ENCODE peak calls at places on chromosomes 1 and 21, in eight cellular contexts. A, B, Y, T, R, D, O and E are unnamed samples.

GRCh38 chr1:7487756-7488474 is 283.2 kb upstream of the VAMP3 start:
- DNase-seq in A (no peak), B (no peak), Y (no peak), T (no peak), R (no peak), D (no peak), O (no peak), E (no peak)

GRCh38 chr1:230752407-230752806 is 5.2 kb downstream of the CAPN9 start:
- DNase-seq in A (no peak), B (peak), Y (no peak), T (no peak), R (peak), D (peak), O (no peak), E (no peak)

GRCh38 chr1:235617140-235617539 is 32.4 kb downstream of the GNG4 start:
- DNase-seq in A (no peak), B (no peak), Y (no peak), T (no peak), R (no peak), D (no peak), O (no peak), E (no peak)

GRCh38 chr21:32956257-32956656 is 69.5 kb upstream of the OLIG2 start:
- DNase-seq in A (no peak), B (no peak), Y (no peak), T (no peak), R (no peak), D (no peak), O (no peak), E (no peak)

GRCh38 chr21:15687208-15687607 is 42.6 kb upstream of the USP25 start:
- DNase-seq in A (no peak), B (no peak), Y (no peak), T (no peak), R (no peak), D (peak), O (no peak), E (no peak)

GRCh38 chr1:200428482-200429205 is 18.8 kb upstream of the ZNF281 start:
- DNase-seq in A (peak), B (no peak), Y (peak), T (no peak), R (no peak), D (peak), O (no peak), E (no peak)

GRCh38 chr1:165910764-165911421 is 83.5 kb downstream of the UCK2 start:
- DNase-seq in A (no peak), B (no peak), Y (no peak), T (no peak), R (peak), D (no peak), O (peak), E (no peak)

GRCh38 chr1:242745079-242745478 is 220.6 kb upstream of the PLD5 start:
- DNase-seq in A (peak), B (no peak), Y (no peak), T (no peak), R (no peak), D (no peak), O (no peak), E (no peak)

GRCh38 chr1:235015291-235015990 is 113.2 kb downstream of the TOMM20 start:
- DNase-seq in A (no peak), B (no peak), Y (no peak), T (no peak), R (no peak), D (no peak), O (peak), E (no peak)

GRCh38 chr1:202733251-202733650 is 23.0 kb upstream of the SYT2 start:
- DNase-seq in A (no peak), B (no peak), Y (no peak), T (no peak), R (no peak), D (no peak), O (no peak), E (no peak)

GRCh38 chr1:62912028-62912638 is 128.2 kb downstream of the ATG4C start:
- DNase-seq in A (peak), B (no peak), Y (peak), T (no peak), R (no peak), D (peak), O (no peak), E (no peak)

GRCh38 chr1:61139324-61140055 is 57.1 kb downstream of the NFIA start:
- DNase-seq in A (peak), B (no peak), Y (peak), T (no peak), R (no peak), D (peak), O (peak), E (no peak)

GRCh38 chr1:80363689-80364475 is 1357.4 kb upstream of the ADGRL4 start:
- DNase-seq in A (no peak), B (no peak), Y (no peak), T (no peak), R (no peak), D (peak), O (no peak), E (no peak)

GRCh38 chr1:207028884-207029283 is 3.7 kb downstream of the C1orf116 start:
- DNase-seq in A (no peak), B (no peak), Y (no peak), T (no peak), R (no peak), D (peak), O (no peak), E (no peak)

GRCh38 chr21:7917729-7918128 is 2603.7 kb upstream of the TPTE start:
- DNase-seq in A (peak), B (no peak), Y (no peak), T (no peak), R (no peak), D (peak), O (no peak), E (no peak)

GRCh38 chr21:7916329-7917303 is 2604.8 kb upstream of the TPTE start:
- DNase-seq in A (no peak), B (no peak), Y (no peak), T (no peak), R (no peak), D (no peak), O (no peak), E (no peak)
- TF ChIP-seq CTCF in A (no peak), B (no peak), Y (no peak), T (no peak), R (no peak), D (no peak), O (no peak), E (no peak)

DNA sequence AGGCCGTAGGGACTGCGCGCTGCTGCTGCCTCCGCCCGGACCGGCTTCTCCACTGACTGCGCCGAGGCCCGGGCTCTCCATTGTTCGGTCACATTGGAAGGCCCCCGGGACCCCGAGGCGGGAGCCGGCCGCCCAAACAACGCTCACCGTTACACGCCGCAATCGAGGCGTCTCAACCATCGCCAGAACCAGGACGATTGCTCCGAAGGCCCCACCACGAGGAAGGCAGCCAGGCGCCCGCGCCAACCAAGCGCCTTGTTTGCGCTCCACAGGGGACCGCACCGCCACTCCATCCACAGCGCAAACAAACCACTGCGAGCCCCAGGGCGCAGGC is 595 bp downstream of the GLUL start:
- DNase-seq in A (no peak), B (no peak), Y (no peak), T (no peak), R (no peak), D (no peak), O (no peak), E (no peak)
- TF ChIP-seq CTCF in A (no peak), B (no peak), Y (no peak), T (no peak), R (no peak), D (no peak), O (peak), E (peak)

DNA sequence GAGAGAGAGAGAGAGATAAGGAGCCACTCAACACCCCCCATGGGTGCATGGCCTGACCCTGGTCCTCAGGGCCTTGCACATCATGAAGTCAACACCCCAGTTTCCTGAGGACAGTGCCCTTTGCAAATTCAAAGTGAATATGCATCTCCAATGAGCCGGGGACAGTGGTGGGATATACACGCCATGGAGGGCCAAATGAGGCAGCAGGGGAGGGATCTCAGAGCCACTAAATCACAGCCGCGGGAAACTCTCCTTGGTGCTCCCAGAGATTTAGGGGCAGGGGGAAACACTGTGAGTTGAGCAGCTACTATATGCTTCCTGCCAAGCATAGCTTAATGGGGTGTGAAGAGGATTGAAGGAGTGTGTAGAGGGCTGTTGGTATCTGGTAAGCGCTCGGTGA is 35.5 kb downstream of the MATN1 start:
- DNase-seq in A (no peak), B (no peak), Y (no peak), T (no peak), R (no peak), D (no peak), O (no peak), E (no peak)
- TF ChIP-seq CTCF in A (no peak), B (no peak), Y (no peak), T (no peak), R (no peak), D (no peak), O (no peak), E (no peak)

DNA sequence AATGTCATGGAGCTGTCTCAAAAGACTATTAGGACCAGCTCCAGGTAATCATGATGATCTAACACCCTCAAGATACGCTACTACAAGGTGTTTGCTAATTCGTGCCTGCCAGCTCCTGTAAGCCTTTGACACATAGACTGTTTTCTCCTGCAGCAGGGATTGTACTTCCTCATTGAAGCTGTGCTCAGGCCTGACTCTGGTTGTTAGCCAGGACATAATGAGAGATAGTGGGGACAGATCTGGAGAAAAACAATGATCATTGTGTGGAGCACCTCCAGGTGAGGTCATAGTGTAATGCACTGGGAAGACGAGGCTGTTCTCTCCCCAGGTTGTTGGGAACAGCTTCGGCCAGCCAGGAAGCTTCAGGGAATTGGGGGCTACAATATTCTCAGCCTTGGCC is 94.6 kb downstream of the SETD4 start:
- DNase-seq in A (no peak), B (no peak), Y (no peak), T (no peak), R (no peak), D (peak), O (no peak), E (no peak)
- TF ChIP-seq CTCF in A (no peak), B (no peak), Y (no peak), T (no peak), R (no peak), D (no peak), O (no peak), E (no peak)